ENCODE peak calls at places on chromosome 19, in four cellular contexts. F is WTC11, L is GM12878, C is HepG2. S is an unnamed sample.

GRCh38 chr19:39544920-39545319 is 5.0 kb upstream of the EID2 start:
- DNase-seq in L (no peak), F (no peak), C (no peak), S (no peak)

GRCh38 chr19:9672893-9673292 is 2.0 kb downstream of the ZNF562 start:
- DNase-seq in L (no peak), C (peak; percentile 14), F (no peak), S (no peak)

GRCh38 chr19:49890349-49891311 is 6.1 kb downstream of the IL4I1 start:
- DNase-seq in C (no peak), L (no peak), F (peak; percentile 85), S (peak; percentile 86)

GRCh38 chr19:40217921-40218890 is at the start of gene TTC9B:
- DNase-seq in F (peak; percentile 84), L (no peak), C (no peak), S (peak; percentile 91)

GRCh38 chr19:42596391-42597071 is 1.8 kb upstream of the CEACAM8 start:
- DNase-seq in L (no peak), C (no peak), F (peak; percentile 68), S (peak; percentile 74)

GRCh38 chr19:5822181-5822844 is 17.2 kb downstream of the FUT6 start:
- DNase-seq in L (no peak), F (no peak), C (no peak), S (no peak)

GRCh38 chr19:40690050-40690698 is at the start of gene NUMBL:
- DNase-seq in L (no peak), C (no peak), F (no peak), S (no peak)

GRCh38 chr19:7831452-7831851 is 1.4 kb downstream of the EVI5L start:
- DNase-seq in L (no peak), F (peak; percentile 65), C (peak; percentile 70), S (peak; percentile 68)

GRCh38 chr19:7905859-7906258 is 2.2 kb downstream of the MAP2K7 start:
- DNase-seq in C (no peak), F (no peak), L (no peak), S (no peak)

GRCh38 chr19:38693380-38694223 is 46.2 kb downstream of the ACTN4 start:
- DNase-seq in C (peak; percentile 81), L (no peak), F (peak; percentile 39), S (no peak)

GRCh38 chr19:35354898-35355297 is 3.4 kb upstream of the FFAR3 start:
- DNase-seq in C (no peak), L (peak; percentile 65), F (no peak), S (no peak)

GRCh38 chr19:35165200-35166058 is 10.9 kb downstream of the FXYD5 start:
- DNase-seq in F (no peak), L (no peak), C (no peak), S (no peak)

GRCh38 chr19:28519218-28519779 is 693.7 kb downstream of the UQCRFS1 start:
- DNase-seq in L (no peak), F (no peak), C (no peak), S (no peak)

GRCh38 chr19:38433268-38433733 is at the start of gene RYR1:
- DNase-seq in L (no peak), C (no peak), F (peak; percentile 97), S (peak; percentile 95)

GRCh38 chr19:30812099-30812684 is 440.0 kb downstream of the ZNF536 start:
- DNase-seq in F (no peak), C (peak; percentile 28), L (no peak), S (no peak)

GRCh38 chr19:10419646-10420443 is 493 bp upstream of the PDE4A start:
- DNase-seq in C (no peak), F (peak; percentile 91), L (no peak), S (peak; percentile 91)

GRCh38 chr19:58346961-58347929 is 6.0 kb downstream of the A1BG start:
- DNase-seq in F (peak; percentile 67), C (no peak), L (no peak), S (peak; percentile 81)

GRCh38 chr19:16509141-16510061 is 13.2 kb downstream of the C19orf44 start:
- DNase-seq in C (no peak), L (no peak), F (no peak), S (no peak)

GRCh38 chr19:29545866-29546582 is 20.2 kb downstream of the VSTM2B start:
- DNase-seq in L (no peak), C (no peak), F (no peak), S (no peak)

GRCh38 chr19:1232652-1233360 is 5.0 kb downstream of the CBARP start:
- DNase-seq in L (no peak), F (no peak), C (no peak), S (no peak)

GRCh38 chr19:46772170-46773017 is 16.0 kb downstream of the SLC1A5 start:
- DNase-seq in C (no peak), F (no peak), L (no peak), S (no peak)

GRCh38 chr19:2717638-2718541 is 3.3 kb downstream of the DIRAS1 start:
- DNase-seq in L (no peak), C (no peak), F (no peak), S (no peak)

GRCh38 chr19:40702337-40703012 is 12.0 kb upstream of the NUMBL start:
- DNase-seq in F (peak; percentile 78), C (peak; percentile 50), L (no peak), S (peak; percentile 83)

GRCh38 chr19:42204684-42205083 is 12.8 kb downstream of the DEDD2 start:
- DNase-seq in L (no peak), C (no peak), F (no peak), S (no peak)

GRCh38 chr19:38191747-38192146 is 32.3 kb downstream of the DPF1 start:
- DNase-seq in C (no peak), L (no peak), F (no peak), S (no peak)

GRCh38 chr19:49546825-49547565 is 19.2 kb downstream of the RCN3 start:
- DNase-seq in C (peak; percentile 85), L (peak; percentile 42), F (peak; percentile 71), S (peak; percentile 89)

GRCh38 chr19:50368649-50369570 is 3.5 kb upstream of the NAPSA start:
- DNase-seq in F (peak; percentile 92), L (peak; percentile 78), C (peak; percentile 62), S (peak; percentile 88)

GRCh38 chr19:32464279-32464678 is 58.7 kb downstream of the DPY19L3 start:
- DNase-seq in L (no peak), F (no peak), C (no peak), S (no peak)

GRCh38 chr19:32471811-32472210 is 66.2 kb downstream of the DPY19L3 start:
- DNase-seq in C (no peak), L (no peak), F (no peak), S (no peak)

GRCh38 chr19:32471095-32471494 is 65.5 kb downstream of the DPY19L3 start:
- DNase-seq in L (no peak), F (no peak), C (no peak), S (no peak)

GRCh38 chr19:32465176-32465575 is 59.6 kb downstream of the DPY19L3 start:
- DNase-seq in L (no peak), C (no peak), F (no peak), S (no peak)

GRCh38 chr19:32469796-32470195 is 64.2 kb downstream of the DPY19L3 start:
- DNase-seq in F (no peak), C (no peak), L (no peak), S (no peak)
- TF ChIP-seq NR2C2 in F (no peak), C (no peak), L (no peak), S (no peak)

GRCh38 chr19:36687214-36688056 is at the start of gene ZNF567:
- DNase-seq in F (peak; percentile 99), L (peak; percentile 76), C (peak; percentile 95), S (peak; percentile 95)
- TF ChIP-seq NR2C2 in F (peak; percentile 92), L (peak; percentile 72), C (peak; percentile 97), S (peak; percentile 99)

GRCh38 chr19:4638330-4638729 is 986 bp upstream of the TNFAIP8L1 start:
- DNase-seq in L (no peak), C (no peak), F (no peak), S (no peak)
- TF ChIP-seq NR2C2 in L (no peak), C (no peak), F (no peak), S (no peak)

GRCh38 chr19:45578861-45579260 is 5.7 kb downstream of the OPA3 start:
- DNase-seq in C (no peak), F (no peak), L (no peak), S (no peak)
- TF ChIP-seq NR2C2 in C (no peak), F (no peak), L (no peak), S (no peak)

GRCh38 chr19:54248016-54248601 is 5.5 kb upstream of the LILRA6 start:
- DNase-seq in C (no peak), L (no peak), F (no peak), S (no peak)
- TF ChIP-seq NR2C2 in C (no peak), L (no peak), F (no peak), S (no peak)

DNA sequence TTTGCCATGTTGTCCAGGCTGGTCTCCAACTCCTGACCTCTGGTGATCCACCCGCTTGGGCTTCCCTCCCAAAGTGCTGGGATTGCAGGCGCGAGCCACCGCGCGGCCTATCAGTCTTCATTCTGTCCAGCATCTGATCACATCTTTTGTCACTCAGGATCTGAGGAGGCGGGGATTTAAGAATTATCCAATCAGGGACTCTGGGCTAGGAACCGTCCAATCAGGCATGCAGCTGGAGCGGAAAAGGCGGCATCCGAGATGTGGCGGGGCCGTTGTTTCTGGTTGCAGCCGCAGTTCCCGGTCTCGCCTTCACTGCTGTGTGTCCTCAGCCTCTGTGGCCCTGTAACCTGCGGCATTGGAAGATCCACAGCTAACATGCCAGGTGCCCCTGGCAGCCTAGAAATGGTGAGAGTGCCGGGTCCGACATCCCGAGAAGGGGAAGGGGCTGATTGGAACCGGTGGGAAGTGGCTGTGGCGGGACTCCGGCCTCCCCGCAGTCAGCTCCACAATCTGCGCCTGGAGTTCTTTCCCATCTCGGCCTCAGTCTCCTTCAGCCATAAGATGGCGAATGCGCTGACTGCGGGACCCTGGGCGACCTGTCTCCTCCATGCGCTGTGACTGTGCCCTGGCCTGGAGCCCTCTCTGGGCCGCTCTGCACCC is at the start of gene ZNF729:
- DNase-seq in F (no peak), L (no peak), C (no peak), S (no peak)
- TF ChIP-seq NR2C2 in F (no peak), L (no peak), C (no peak), S (no peak)

DNA sequence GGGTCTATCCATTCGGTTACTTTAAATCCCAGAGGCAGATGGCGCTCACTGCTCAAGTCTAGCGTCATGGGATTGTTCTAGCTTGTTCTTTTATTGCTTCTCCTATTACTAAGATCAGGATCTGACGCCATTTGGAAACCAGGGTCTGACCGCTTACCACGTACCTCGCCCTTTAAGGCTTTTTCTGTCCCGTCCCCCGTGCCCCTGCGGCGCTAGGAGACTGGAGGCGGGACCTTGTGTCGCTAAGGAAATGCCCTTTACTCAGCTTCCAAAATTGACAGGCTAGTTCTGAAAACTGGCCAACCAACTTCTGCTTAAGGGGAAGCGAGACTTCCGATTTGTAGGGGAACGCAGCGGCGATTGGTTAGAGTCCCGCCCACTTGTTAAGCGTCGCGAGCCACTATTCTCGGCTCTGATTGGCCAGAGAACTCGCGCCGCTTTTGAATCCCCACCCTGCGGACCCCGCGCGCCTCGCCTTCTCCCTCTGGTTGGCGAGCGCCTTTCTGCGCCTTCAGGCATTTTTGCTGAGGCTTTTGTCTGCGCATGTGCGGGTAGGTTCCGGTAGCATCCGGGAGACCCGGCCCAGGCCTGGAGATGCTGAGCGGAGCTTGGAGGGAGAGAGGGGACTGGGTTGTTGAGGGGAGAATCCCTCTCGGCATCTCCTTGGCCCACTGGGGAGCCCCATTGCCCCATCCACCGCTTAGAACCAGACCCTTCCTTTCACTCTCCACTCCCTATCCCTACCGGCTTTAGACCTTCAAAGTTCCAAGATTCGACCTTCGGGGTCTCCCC is 3.9 kb upstream of the C19orf84 start:
- DNase-seq in F (peak; percentile 98), L (peak; percentile 99), C (peak; percentile 99), S (peak; percentile 97)
- TF ChIP-seq NR2C2 in F (no peak), L (no peak), C (peak; percentile 49), S (peak; percentile 79)

DNA sequence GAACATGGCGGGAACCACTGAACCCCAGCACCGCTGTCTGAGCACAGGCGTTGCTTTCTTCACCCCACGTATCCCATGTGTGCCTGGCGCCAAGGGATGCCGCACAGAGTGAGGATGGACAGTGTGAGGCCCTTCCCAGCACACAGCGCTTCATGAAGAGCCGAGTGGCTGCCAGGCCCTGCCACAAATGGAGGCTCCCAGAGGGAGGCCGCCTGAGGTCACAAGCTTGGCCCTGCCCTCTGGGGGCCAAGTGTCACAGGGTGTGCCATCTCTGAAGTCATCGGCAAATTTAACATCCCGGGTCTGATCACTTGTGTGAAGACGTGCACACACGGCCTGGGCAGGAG is 24.4 kb downstream of the MPND start:
- DNase-seq in L (no peak), F (no peak), C (no peak), S (no peak)
- TF ChIP-seq NR2C2 in L (no peak), F (no peak), C (no peak), S (no peak)

S was measured in K562.